ENCODE peak calls at places on chromosomes 16 and 17, in six cellular contexts. E, Z, Q, O, V and A are unnamed samples.
A peak's percentile ranks its signal among the peaks of the same experiment; 100 is the strongest.

GRCh38 chr16:929674-930073 is 41.1 kb downstream of the LMF1 start:
- DNase-seq in V (no peak), E (no peak), O (no peak), Q (no peak), Z (no peak), A (no peak)

GRCh38 chr16:50252082-50252611 is 14.2 kb upstream of the ADCY7 start:
- DNase-seq in Z (no peak), Q (no peak), E (no peak), O (no peak), V (no peak), A (no peak)

GRCh38 chr16:21033707-21034106 is 116.9 kb downstream of the DNAH3 start:
- DNase-seq in Q (no peak), Z (no peak), O (peak; percentile 11), V (no peak), E (no peak), A (no peak)

GRCh38 chr16:4913130-4913773 is 23.7 kb downstream of the PPL start:
- DNase-seq in Q (no peak), E (no peak), V (no peak), O (peak; percentile 94), Z (no peak), A (no peak)

GRCh38 chr16:2821483-2822157 is 4.6 kb downstream of the PRSS21 start:
- DNase-seq in E (no peak), Z (no peak), O (no peak), Q (no peak), V (no peak), A (no peak)

GRCh38 chr16:46757339-46758050 is 9.4 kb upstream of the MYLK3 start:
- DNase-seq in E (no peak), O (no peak), Z (no peak), Q (no peak), V (no peak), A (no peak)

GRCh38 chr17:42521036-42521435 is 15.0 kb upstream of the NAGLU start:
- DNase-seq in V (no peak), O (no peak), Z (no peak), E (no peak), Q (no peak), A (no peak)

GRCh38 chr16:71367243-71367976 is 8.9 kb downstream of the CALB2 start:
- DNase-seq in O (peak; percentile 75), E (peak; percentile 25), Q (no peak), V (peak; percentile 70), Z (peak; percentile 40), A (no peak)

GRCh38 chr16:53089434-53090270 is 34.9 kb downstream of the CHD9 start:
- DNase-seq in Q (no peak), Z (no peak), O (no peak), V (no peak), E (peak; percentile 30), A (no peak)

GRCh38 chr17:41521574-41522261 is 3.0 kb upstream of the KRT15 start:
- DNase-seq in V (peak; percentile 91), E (no peak), Z (peak; percentile 55), O (peak; percentile 66), Q (no peak), A (no peak)

GRCh38 chr17:80795737-80796136 is 195.9 kb upstream of the CHMP6 start:
- DNase-seq in Z (no peak), Q (no peak), V (no peak), O (no peak), E (no peak), A (no peak)

GRCh38 chr16:4610011-4611005 is 4.4 kb downstream of the UBALD1 start:
- DNase-seq in Z (no peak), Q (no peak), E (no peak), O (no peak), V (no peak), A (no peak)

GRCh38 chr16:2827831-2828520 is 2.1 kb upstream of the ZG16B start:
- DNase-seq in O (no peak), E (no peak), V (no peak), Q (no peak), Z (no peak), A (no peak)

GRCh38 chr17:45160505-45161287 is 979 bp upstream of the HEXIM2 start:
- DNase-seq in Q (peak; percentile 55), O (peak; percentile 59), V (peak; percentile 72), Z (peak; percentile 78), E (peak; percentile 79), A (peak; percentile 87)

GRCh38 chr17:72446525-72447250 is 325.9 kb downstream of the SOX9 start:
- DNase-seq in E (no peak), O (no peak), Z (no peak), Q (no peak), V (no peak), A (no peak)

GRCh38 chr17:40399185-40399584 is 18.5 kb downstream of the TOP2A start:
- DNase-seq in Q (no peak), Z (no peak), O (peak; percentile 54), V (peak; percentile 78), E (peak; percentile 73), A (no peak)

GRCh38 chr17:142102-142661 is 4.8 kb downstream of the SCGB1C2 start:
- DNase-seq in V (no peak), E (no peak), Z (peak; percentile 7), O (no peak), Q (no peak), A (peak; percentile 56)

GRCh38 chr16:85066346-85066885 is 38.8 kb downstream of the KIAA0513 start:
- DNase-seq in Q (no peak), O (no peak), V (no peak), E (no peak), Z (no peak), A (no peak)

GRCh38 chr17:4394208-4395110 is 28.0 kb upstream of the UBE2G1 start:
- DNase-seq in V (no peak), E (no peak), O (no peak), Q (no peak), Z (no peak), A (no peak)

GRCh38 chr16:86768999-86769398 is 190.7 kb downstream of the FOXL1 start:
- DNase-seq in O (peak; percentile 25), V (peak; percentile 27), Z (no peak), Q (no peak), E (no peak), A (no peak)

GRCh38 chr17:78290671-78291070 is 59.2 kb downstream of the TMEM235 start:
- DNase-seq in Z (no peak), O (no peak), V (no peak), E (no peak), Q (no peak), A (no peak)

GRCh38 chr17:5526821-5527598 is 40.6 kb downstream of the MIS12 start:
- DNase-seq in Z (no peak), O (no peak), E (no peak), V (peak; percentile 96), Q (peak; percentile 4), A (no peak)

GRCh38 chr16:89154390-89155183 is 17.0 kb upstream of the CDH15 start:
- DNase-seq in Q (no peak), Z (no peak), O (no peak), E (no peak), V (no peak), A (no peak)

GRCh38 chr17:43528988-43529814 is 16.9 kb downstream of the ETV4 start:
- DNase-seq in Z (no peak), Q (no peak), E (no peak), O (no peak), V (no peak), A (no peak)

GRCh38 chr17:27247071-27247957 is 46.6 kb upstream of the WSB1 start:
- DNase-seq in Q (no peak), V (no peak), Z (no peak), O (peak; percentile 76), E (no peak), A (no peak)

GRCh38 chr17:5631958-5632357 is 47.6 kb upstream of the NLRP1 start:
- DNase-seq in O (no peak), Q (no peak), E (no peak), V (no peak), Z (no peak), A (no peak)

GRCh38 chr17:68771867-68772515 is 170.8 kb upstream of the FAM20A start:
- DNase-seq in V (peak; percentile 63), E (peak; percentile 53), O (peak; percentile 62), Z (no peak), Q (no peak), A (no peak)

GRCh38 chr17:45276031-45276430 is 14.1 kb upstream of the SPATA32 start:
- DNase-seq in V (no peak), E (no peak), O (no peak), Z (no peak), Q (no peak), A (no peak)

GRCh38 chr16:85778873-85779272 is 20.5 kb downstream of the EMC8 start:
- DNase-seq in Z (no peak), V (no peak), E (no peak), Q (peak; percentile 10), O (no peak), A (no peak)

GRCh38 chr16:66977341-66978113 is 10.9 kb upstream of the CES4A start:
- DNase-seq in Q (peak; percentile 71), V (peak; percentile 88), E (peak; percentile 74), Z (peak; percentile 82), O (peak; percentile 92), A (peak; percentile 91)

GRCh38 chr17:67466251-67466650 is 89.2 kb downstream of the PITPNC1 start:
- DNase-seq in E (no peak), Q (no peak), V (no peak), O (no peak), Z (no peak), A (no peak)

GRCh38 chr17:39107973-39108372 is 43.5 kb downstream of the PLXDC1 start:
- DNase-seq in Z (no peak), O (no peak), V (no peak), E (no peak), Q (no peak), A (no peak)

GRCh38 chr16:66934138-66934838 is at the start of gene CIAO2B:
- DNase-seq in E (peak; percentile 80), Z (peak; percentile 72), Q (peak; percentile 86), V (peak; percentile 91), O (peak; percentile 95), A (peak; percentile 93)